ENCODE peak calls at places on chromosomes 5 and 9, in nine cellular contexts. K, X, T, V, Q, J, R, L and B are unnamed samples.
A peak's percentile ranks its signal among the peaks of the same experiment; 100 is the strongest.

GRCh38 chr5:123264399-123264798 is 158.8 kb downstream of the CEP120 start:
- DNase-seq in K (no peak), X (no peak), T (no peak), V (no peak), Q (no peak), J (no peak), R (no peak), L (peak; percentile 45), B (no peak)

GRCh38 chr9:129107651-129108050 is 2.9 kb downstream of the CRAT start:
- DNase-seq in K (no peak), X (no peak), T (no peak), V (no peak), Q (no peak), J (no peak), R (no peak), L (no peak), B (no peak)

GRCh38 chr5:56457887-56458451 is 224.8 kb upstream of the ANKRD55 start:
- DNase-seq in K (peak; percentile 59), X (no peak), T (no peak), V (no peak), Q (no peak), J (peak; percentile 87), R (no peak), L (peak; percentile 84), B (no peak)

GRCh38 chr5:77015938-77016569 is 14.2 kb upstream of the AGGF1 start:
- DNase-seq in K (peak; percentile 83), X (peak; percentile 77), T (peak; percentile 7), V (no peak), Q (no peak), J (no peak), R (no peak), L (peak; percentile 66), B (no peak)

GRCh38 chr5:43649256-43649655 is 46.3 kb downstream of the NNT start:
- DNase-seq in K (peak; percentile 35), X (no peak), T (no peak), V (no peak), Q (no peak), J (no peak), R (no peak), L (peak; percentile 82), B (no peak)

GRCh38 chr5:35233601-35234000 is 3.3 kb upstream of the PRLR start:
- DNase-seq in K (no peak), X (no peak), T (no peak), V (no peak), Q (no peak), J (no peak), R (no peak), L (no peak), B (no peak)

GRCh38 chr5:138352722-138353549 is 451 bp downstream of the KDM3B start:
- DNase-seq in K (peak; percentile 66), X (peak; percentile 71), T (peak; percentile 77), V (peak; percentile 78), Q (peak; percentile 83), J (peak; percentile 74), R (peak; percentile 65), L (peak; percentile 72), B (peak; percentile 73)

GRCh38 chr5:76270214-76270613 is 132.9 kb upstream of the IQGAP2 start:
- DNase-seq in K (peak; percentile 2), X (no peak), T (no peak), V (no peak), Q (no peak), J (no peak), R (no peak), L (peak; percentile 4), B (no peak)

DNA sequence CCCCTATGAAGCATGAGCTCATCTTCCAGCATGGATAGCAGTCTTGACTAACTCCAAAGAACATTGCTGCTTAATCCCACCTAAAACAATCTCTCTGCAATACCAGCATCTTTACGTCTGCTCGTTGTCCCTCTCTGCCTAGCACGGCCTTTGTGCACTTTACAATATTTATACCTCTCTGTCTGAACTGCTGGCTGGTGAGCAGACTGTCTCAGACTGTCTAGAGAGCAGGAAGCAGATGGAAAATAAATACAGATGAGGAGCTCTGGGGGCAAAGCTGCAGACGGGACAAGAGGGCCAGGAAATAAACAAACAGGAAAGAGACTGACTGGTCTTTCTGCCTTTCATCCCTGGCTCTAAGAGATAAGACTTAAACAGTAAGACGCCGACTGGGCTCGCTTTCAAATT is 224.8 kb downstream of the ENC1 start:
- DNase-seq in K (no peak), X (no peak), T (no peak), V (no peak), Q (no peak), J (no peak), R (no peak), L (no peak), B (peak; percentile 24)
- H3K4me1 ChIP-seq in K (peaks cover 12% of the 10 kb centered on the region), X (no peaks in the 10 kb centered on the region), T (no peaks in the 10 kb centered on the region), V (peaks cover 8% of the 10 kb centered on the region), Q (no peaks in the 10 kb centered on the region), J (no peaks in the 10 kb centered on the region), R (no peaks in the 10 kb centered on the region), L (no peaks in the 10 kb centered on the region), B (peaks cover 11% of the 10 kb centered on the region)

DNA sequence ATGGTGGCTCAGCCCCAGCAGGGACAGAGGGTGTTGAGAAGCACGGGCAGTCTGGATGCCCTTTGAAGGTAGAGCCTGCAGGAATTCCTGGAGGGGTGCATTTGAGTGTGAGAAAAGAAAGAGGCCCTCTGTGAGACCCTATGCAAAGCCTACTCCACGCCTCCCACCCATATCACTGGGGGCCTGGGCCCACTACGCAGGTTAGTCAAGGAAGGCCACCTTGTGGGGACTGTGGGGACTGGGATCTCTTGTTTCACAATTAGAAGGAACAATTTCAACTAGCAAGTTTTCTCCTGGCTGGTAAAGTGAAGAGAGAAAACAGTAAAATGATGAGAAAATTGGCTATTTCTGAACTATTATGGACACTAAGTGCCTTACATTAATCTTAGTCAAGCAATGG is 486.2 kb upstream of the DAP start:
- DNase-seq in K (no peak), X (no peak), T (no peak), V (no peak), Q (no peak), J (no peak), R (no peak), L (no peak), B (no peak)
- H3K4me1 ChIP-seq in K (no peaks in the 10 kb centered on the region), X (no peaks in the 10 kb centered on the region), T (no peaks in the 10 kb centered on the region), V (no peaks in the 10 kb centered on the region), Q (no peaks in the 10 kb centered on the region), J (no peaks in the 10 kb centered on the region), R (peaks cover 10% of the 10 kb centered on the region), L (no peaks in the 10 kb centered on the region), B (no peaks in the 10 kb centered on the region)

GRCh38 chr9:131500939-131501541 is 1.7 kb upstream of the POMT1 start:
- DNase-seq in K (peak; percentile 40), X (no peak), T (no peak), V (no peak), Q (peak; percentile 71), J (no peak), R (no peak), L (peak; percentile 84), B (no peak)

GRCh38 chr9:131499254-131499653 is 3.5 kb upstream of the POMT1 start:
- DNase-seq in K (no peak), X (no peak), T (no peak), V (no peak), Q (no peak), J (no peak), R (no peak), L (no peak), B (no peak)

GRCh38 chr9:131502781-131503625 is at the start of gene POMT1:
- DNase-seq in K (peak; percentile 84), X (no peak), T (peak; percentile 90), V (peak; percentile 89), Q (peak; percentile 87), J (peak; percentile 92), R (peak; percentile 91), L (peak; percentile 92), B (peak; percentile 91)

GRCh38 chr9:131496844-131497425 is 5.8 kb upstream of the POMT1 start:
- DNase-seq in K (no peak), X (no peak), T (no peak), V (no peak), Q (no peak), J (no peak), R (no peak), L (no peak), B (peak; percentile 26)

GRCh38 chr9:131500377-131500776 is 2.3 kb upstream of the POMT1 start:
- DNase-seq in K (no peak), X (no peak), T (peak; percentile 85), V (no peak), Q (peak; percentile 83), J (no peak), R (no peak), L (no peak), B (peak; percentile 21)
- H3K4me1 ChIP-seq in K (peaks cover 7% of the 10 kb centered on the region), X (no peaks in the 10 kb centered on the region), T (peaks cover 42% of the 10 kb centered on the region), V (peaks cover 21% of the 10 kb centered on the region), Q (peaks cover 43% of the 10 kb centered on the region), J (peaks cover 11% of the 10 kb centered on the region), R (peaks cover 32% of the 10 kb centered on the region), L (peaks cover 9% of the 10 kb centered on the region), B (peaks cover 9% of the 10 kb centered on the region)

GRCh38 chr9:104923289-104923688 is 4.7 kb downstream of the ABCA1 start:
- DNase-seq in K (peak; percentile 92), X (peak; percentile 37), T (no peak), V (no peak), Q (no peak), J (no peak), R (no peak), L (peak; percentile 82), B (no peak)
- H3K4me1 ChIP-seq in K (peaks cover 9% of the 10 kb centered on the region), X (peaks cover 76% of the 10 kb centered on the region), T (peaks cover 4% of the 10 kb centered on the region), V (peaks cover 22% of the 10 kb centered on the region), Q (peaks cover 15% of the 10 kb centered on the region), J (peaks cover 67% of the 10 kb centered on the region), R (peaks cover under 1% of the 10 kb centered on the region), L (peaks cover 41% of the 10 kb centered on the region), B (peaks cover 35% of the 10 kb centered on the region)

GRCh38 chr5:177497297-177498012 is at the start of gene PDLIM7:
- DNase-seq in K (peak; percentile 98), X (peak; percentile 96), T (peak; percentile 91), V (peak; percentile 98), Q (peak; percentile 89), J (peak; percentile 97), R (peak; percentile 96), L (peak; percentile 97), B (peak; percentile 97)
- H3K4me1 ChIP-seq in K (peaks cover 33% of the 10 kb centered on the region), X (peaks cover 60% of the 10 kb centered on the region), T (peaks cover 10% of the 10 kb centered on the region), V (peaks cover 61% of the 10 kb centered on the region), Q (peaks cover 27% of the 10 kb centered on the region), J (peaks cover 41% of the 10 kb centered on the region), R (peaks cover 34% of the 10 kb centered on the region), L (peaks cover 23% of the 10 kb centered on the region), B (peaks cover 20% of the 10 kb centered on the region)

DNA sequence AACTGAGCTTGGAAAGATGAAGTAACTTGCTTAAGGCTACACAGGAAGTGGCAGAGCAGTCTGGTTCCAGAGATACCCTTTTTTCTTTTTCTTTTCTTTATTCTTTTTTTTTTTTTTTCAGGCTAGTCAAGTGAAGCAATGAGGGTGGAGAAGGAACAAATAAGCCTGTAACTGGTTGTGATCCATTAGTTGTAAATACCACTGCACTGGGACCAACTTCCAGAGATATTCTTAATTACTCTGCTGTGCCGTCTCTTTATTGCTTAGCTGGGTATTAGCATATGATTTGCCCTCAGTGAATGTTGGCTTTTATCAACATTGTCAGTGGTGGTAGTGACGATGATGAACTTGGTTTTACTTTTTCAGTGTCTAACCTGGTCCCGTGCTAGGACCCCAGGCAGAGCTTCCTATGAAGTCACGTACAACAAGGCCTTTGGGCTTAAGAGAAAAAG is 26.7 kb downstream of the LNPEP start:
- DNase-seq in K (no peak), X (peak; percentile 52), T (peak; percentile 50), V (no peak), Q (peak; percentile 65), J (no peak), R (no peak), L (no peak), B (no peak)
- H3K4me1 ChIP-seq in K (peaks cover 20% of the 10 kb centered on the region), X (peaks cover 45% of the 10 kb centered on the region), T (peaks cover 36% of the 10 kb centered on the region), V (peaks cover 11% of the 10 kb centered on the region), Q (peaks cover 69% of the 10 kb centered on the region), J (peaks cover 40% of the 10 kb centered on the region), R (peaks cover 6% of the 10 kb centered on the region), L (peaks cover 15% of the 10 kb centered on the region), B (peaks cover 14% of the 10 kb centered on the region)